ENCODE peak calls at places on chromosomes 12 and 14, in eight cellular contexts. U is stimulated activated CD8-positive, alpha-beta memory T cell treated with anti-CD3 and anti-CD28 coated beads, Interleukin-4, amount 100 ng/mL, for 1 hour; Z is endothelial cell; R is stimulated activated CD4-positive, alpha-beta T cell treated with anti-CD3 and anti-CD28 coated beads, Interleukin-2, amount 100 ng/mL, for 48 hours; Y is CD8-positive, alpha-beta T cell; A is dermis blood vessel endothelial cell; S is activated CD4-positive, alpha-beta T cell treated with anti-CD3 and anti-CD28 coated beads, Interleukin-2, amount 10 ng/mL, durations not matched to agents 7 days and 5 days; H is NCI-H510A treated with DMSO at 0.1 percent for 48 hours. L is an unnamed sample.
A peak's percentile ranks its signal among the peaks of the same experiment; 100 is the strongest.

GRCh38 chr14:102977475-102977874 is 55.0 kb downstream of the AMN start:
- DNase-seq in H (no peak), U (no peak), Y (no peak), R (no peak), S (no peak), Z (no peak), A (no peak), L (no peak)

GRCh38 chr14:100308112-100308792 is 2.0 kb upstream of the SLC25A29 start:
- DNase-seq in U (no peak), S (no peak), Z (no peak), H (no peak), R (no peak), Y (no peak), A (no peak), L (no peak)

GRCh38 chr12:105317942-105318614 is 12.4 kb upstream of the C12orf75 start:
- DNase-seq in U (no peak), R (no peak), Z (no peak), S (no peak), A (no peak), Y (no peak), H (no peak), L (peak; percentile 50)

GRCh38 chr12:69106482-69107118 is 132.8 kb upstream of the CPSF6 start:
- DNase-seq in H (no peak), Y (no peak), U (no peak), S (no peak), Z (no peak), R (no peak), A (no peak), L (no peak)

GRCh38 chr14:71138236-71139057 is 231.2 kb downstream of the PCNX1 start:
- DNase-seq in R (no peak), S (no peak), U (no peak), Y (no peak), Z (no peak), H (no peak), A (no peak), L (no peak)

GRCh38 chr12:27151479-27151878 is 69.1 kb upstream of the C12orf71 start:
- DNase-seq in H (no peak), U (no peak), S (no peak), Y (no peak), Z (no peak), R (no peak), A (no peak), L (no peak)

GRCh38 chr12:64082866-64083268 is 139.2 kb downstream of the KICS2 start:
- DNase-seq in A (no peak), H (peak; percentile 94), U (no peak), Z (no peak), R (no peak), S (no peak), Y (no peak), L (peak; percentile 35)

GRCh38 chr12:32106153-32106516 is 512 bp upstream of the BICD1 start:
- DNase-seq in A (no peak), H (no peak), Y (no peak), S (no peak), U (no peak), R (no peak), Z (no peak), L (no peak)

GRCh38 chr12:99619389-99620158 is 28.0 kb upstream of the GARIN6 start:
- DNase-seq in Z (no peak), R (no peak), Y (no peak), A (no peak), U (no peak), S (peak; percentile 6), H (no peak), L (peak; percentile 35)

GRCh38 chr12:55728185-55728931 is 451 bp downstream of the CD63 start:
- DNase-seq in U (no peak), A (peak; percentile 70), H (no peak), Y (no peak), Z (peak; percentile 73), S (no peak), R (no peak), L (peak; percentile 39)

GRCh38 chr12:11107719-11108118 is 15.6 kb upstream of the TAS2R43 start:
- DNase-seq in U (no peak), S (no peak), Z (no peak), R (no peak), A (no peak), Y (no peak), H (no peak), L (no peak)

GRCh38 chr12:55996715-55997534 is at the start of gene SUOX:
- DNase-seq in R (no peak), S (peak; percentile 25), H (peak; percentile 93), Y (peak; percentile 35), U (no peak), A (peak; percentile 98), Z (peak; percentile 90), L (peak; percentile 73)

GRCh38 chr14:68145036-68145435 is 325.5 kb downstream of the RAD51B start:
- DNase-seq in Y (no peak), U (no peak), R (no peak), Z (no peak), H (no peak), A (peak; percentile 72), S (no peak), L (no peak)

L was measured in NCI-H1436.